ENCODE peak calls at places on chromosome 22, in seven cellular contexts. D, G, N, K, T, C and W are unnamed samples.

GRCh38 chr22:26097840-26098239 is 71.4 kb upstream of the SEZ6L start:
- DNase-seq in D (no peak), G (no peak), N (no peak), K (no peak), T (no peak), C (no peak), W (no peak)

GRCh38 chr22:23088199-23088604 is 17.9 kb downstream of the GNAZ start:
- DNase-seq in D (no peak), G (peak), N (no peak), K (no peak), T (no peak), C (no peak), W (no peak)

GRCh38 chr22:39207141-39208012 is 37.4 kb downstream of the PDGFB start:
- DNase-seq in D (no peak), G (no peak), N (no peak), K (no peak), T (no peak), C (no peak), W (no peak)

GRCh38 chr22:44698531-44699421 is 3.2 kb upstream of the PRR5 start:
- DNase-seq in D (no peak), G (no peak), N (no peak), K (no peak), T (no peak), C (no peak), W (peak)

GRCh38 chr22:41481131-41481830 is 12.4 kb downstream of the ACO2 start:
- DNase-seq in D (no peak), G (no peak), N (no peak), K (no peak), T (no peak), C (no peak), W (no peak)

GRCh38 chr22:37229805-37230672 is 14.0 kb downstream of the RAC2 start:
- DNase-seq in D (no peak), G (peak), N (no peak), K (peak), T (peak), C (no peak), W (no peak)

GRCh38 chr22:44746061-44746789 is 6.2 kb upstream of the ARHGAP8 start:
- DNase-seq in D (no peak), G (no peak), N (no peak), K (no peak), T (no peak), C (no peak), W (no peak)

GRCh38 chr22:49962751-49963646 is 2.4 kb downstream of the PIM3 start:
- DNase-seq in D (no peak), G (no peak), N (no peak), K (no peak), T (no peak), C (no peak), W (no peak)

GRCh38 chr22:20244744-20245576 is 23.2 kb downstream of the RTN4R start:
- DNase-seq in D (peak), G (no peak), N (no peak), K (no peak), T (no peak), C (no peak), W (no peak)

GRCh38 chr22:24104307-24105017 is 76.8 kb upstream of the SUSD2 start:
- DNase-seq in D (no peak), G (no peak), N (no peak), K (no peak), T (no peak), C (no peak), W (no peak)

GRCh38 chr22:26199665-26200064 is 30.4 kb downstream of the SEZ6L start:
- DNase-seq in D (no peak), G (no peak), N (no peak), K (no peak), T (no peak), C (no peak), W (no peak)

GRCh38 chr22:44537016-44537936 is 39.2 kb upstream of the RTL6 start:
- DNase-seq in D (peak), G (no peak), N (no peak), K (no peak), T (no peak), C (no peak), W (no peak)

GRCh38 chr22:32876516-32876915 is 75.0 kb downstream of the TIMP3 start:
- DNase-seq in D (no peak), G (no peak), N (no peak), K (no peak), T (no peak), C (no peak), W (no peak)

GRCh38 chr22:21855715-21856114 is 11.7 kb downstream of the MAPK1 start:
- DNase-seq in D (no peak), G (peak), N (no peak), K (no peak), T (no peak), C (no peak), W (no peak)

GRCh38 chr22:38202437-38203089 is 769 bp downstream of the MAFF start:
- DNase-seq in D (peak), G (peak), N (peak), K (no peak), T (no peak), C (no peak), W (no peak)

GRCh38 chr22:19974935-19975706 is 33.5 kb upstream of the TXNRD2 start:
- DNase-seq in D (no peak), G (peak), N (no peak), K (no peak), T (no peak), C (no peak), W (no peak)

GRCh38 chr22:24893341-24894070 is 53.0 kb downstream of the LHFPL7 start:
- DNase-seq in D (no peak), G (no peak), N (no peak), K (no peak), T (no peak), C (no peak), W (no peak)

GRCh38 chr22:23183107-23183698 is 2.9 kb downstream of the BCR start:
- DNase-seq in D (peak), G (peak), N (peak), K (no peak), T (no peak), C (peak), W (peak)

GRCh38 chr22:35883028-35883620 is 145.5 kb downstream of the RBFOX2 start:
- DNase-seq in D (no peak), G (no peak), N (no peak), K (no peak), T (peak), C (no peak), W (no peak)
- TF ChIP-seq YY1 in D (no peak), G (no peak), N (no peak), K (no peak), T (no peak), C (no peak), W (no peak)

GRCh38 chr22:46812786-46813185 is 50.3 kb downstream of the TBC1D22A start:
- DNase-seq in D (no peak), G (no peak), N (no peak), K (no peak), T (no peak), C (no peak), W (no peak)
- TF ChIP-seq YY1 in D (no peak), G (no peak), N (no peak), K (no peak), T (no peak), C (no peak), W (no peak)

GRCh38 chr22:28005513-28005912 is 86.5 kb upstream of the PITPNB start:
- DNase-seq in D (no peak), G (no peak), N (no peak), K (no peak), T (no peak), C (no peak), W (no peak)
- TF ChIP-seq YY1 in D (no peak), G (no peak), N (no peak), K (no peak), T (no peak), C (no peak), W (no peak)

GRCh38 chr22:48698618-48699017 is 1129.1 kb downstream of the BRD1 start:
- DNase-seq in D (no peak), G (no peak), N (no peak), K (no peak), T (no peak), C (no peak), W (no peak)
- TF ChIP-seq YY1 in D (no peak), G (no peak), N (no peak), K (no peak), T (no peak), C (no peak), W (no peak)